ENCODE peak calls at places on chromosomes 13 and 19, in four cellular contexts. T is aorta; U is foreskin fibroblast; I is stimulated activated naive CD4-positive, alpha-beta T cell. R is an unnamed sample.

GRCh38 chr19:40466219-40467006 is at the start of gene SPTBN4:
- DNase-seq in T (peak), U (no peak), I (peak), R (no peak)

GRCh38 chr19:33811246-33811645 is 14.6 kb downstream of the KCTD15 start:
- DNase-seq in T (peak), U (no peak), I (no peak), R (no peak)

GRCh38 chr19:49696865-49697264 is 5.9 kb downstream of the CPT1C start:
- DNase-seq in T (no peak), U (no peak), I (no peak), R (no peak)

GRCh38 chr19:49111218-49111998 is 2.8 kb upstream of the LIN7B start:
- DNase-seq in T (no peak), U (no peak), I (no peak), R (no peak)

GRCh38 chr13:94209110-94209509 is 270.4 kb downstream of the DCT start:
- DNase-seq in T (no peak), U (no peak), I (no peak), R (no peak)

GRCh38 chr13:83151308-83151660 is 731.0 kb downstream of the SLITRK1 start:
- DNase-seq in T (no peak), U (peak), I (no peak), R (no peak)

GRCh38 chr19:28239270-28239669 is 973.7 kb downstream of the UQCRFS1 start:
- DNase-seq in T (no peak), U (no peak), I (no peak), R (no peak)

GRCh38 chr19:31066385-31066784 is 282.9 kb downstream of the TSHZ3 start:
- DNase-seq in T (no peak), U (peak), I (no peak), R (no peak)